ENCODE peak calls at places on chromosomes 2 and 18, in five cellular contexts. F, H, L, Z and X are unnamed samples.

GRCh38 chr2:161576421-161576820 is 47.8 kb upstream of the SLC4A10 start:
- DNase-seq in F (peak; percentile 18), Z (no peak), H (peak; percentile 2), L (no peak), X (no peak)

GRCh38 chr2:29463181-29463900 is 348.1 kb downstream of the CLIP4 start:
- DNase-seq in Z (no peak), F (no peak), H (peak; percentile 58), L (no peak), X (no peak)

GRCh38 chr2:112690853-112691390 is 29.9 kb upstream of the NT5DC4 start:
- DNase-seq in Z (peak; percentile 64), H (peak; percentile 85), F (peak; percentile 75), L (peak; percentile 74), X (no peak)

GRCh38 chr2:241975593-241976284 is 106.2 kb downstream of the RTP5 start:
- DNase-seq in L (no peak), F (no peak), Z (no peak), H (no peak), X (no peak)

GRCh38 chr2:61238221-61238620 is 76.2 kb downstream of the C2orf74 start:
- DNase-seq in Z (no peak), F (no peak), L (no peak), H (no peak), X (no peak)

GRCh38 chr2:46535360-46535759 is 56.0 kb downstream of the TMEM247 start:
- DNase-seq in H (no peak), F (peak; percentile 31), L (no peak), Z (no peak), X (no peak)

GRCh38 chr2:48251437-48252148 is 278.4 kb upstream of the STON1 start:
- DNase-seq in Z (no peak), L (no peak), F (no peak), H (no peak), X (no peak)

GRCh38 chr18:46402396-46402795 is 254.6 kb downstream of the LOXHD1 start:
- DNase-seq in Z (no peak), L (no peak), H (peak; percentile 55), F (no peak), X (no peak)

GRCh38 chr2:134212726-134213125 is 41.1 kb upstream of the MGAT5 start:
- DNase-seq in F (no peak), L (no peak), Z (no peak), H (no peak), X (no peak)

GRCh38 chr2:68889500-68889899 is 18.3 kb upstream of the BMP10 start:
- DNase-seq in Z (no peak), F (no peak), L (no peak), H (no peak), X (no peak)

GRCh38 chr2:232839680-232840079 is 30.4 kb upstream of the SNORC start:
- DNase-seq in F (peak; percentile 80), Z (peak; percentile 74), L (peak; percentile 68), H (no peak), X (peak; percentile 15)

GRCh38 chr2:229416116-229416694 is 145.1 kb upstream of the PID1 start:
- DNase-seq in L (peak; percentile 89), Z (peak; percentile 43), F (peak; percentile 84), H (peak; percentile 98), X (peak; percentile 59)

GRCh38 chr18:50469380-50469781 is 90.5 kb upstream of the MAPK4 start:
- DNase-seq in Z (no peak), L (peak; percentile 76), F (no peak), H (no peak), X (peak; percentile 11)

GRCh38 chr2:100730290-100730868 is 89.6 kb upstream of the NPAS2 start:
- DNase-seq in Z (peak; percentile 77), F (peak; percentile 68), L (peak; percentile 65), H (peak; percentile 83), X (no peak)

GRCh38 chr2:128754246-128754724 is 435.6 kb upstream of the HS6ST1 start:
- DNase-seq in F (peak; percentile 94), L (peak; percentile 72), Z (no peak), H (no peak), X (no peak)

GRCh38 chr18:10353791-10354190 is 100.6 kb upstream of the APCDD1 start:
- DNase-seq in L (no peak), F (no peak), H (peak; percentile 67), Z (no peak), X (no peak)

GRCh38 chr2:20496069-20496468 is 49.2 kb downstream of the RHOB start:
- DNase-seq in H (peak; percentile 90), F (no peak), L (no peak), Z (no peak), X (no peak)

GRCh38 chr2:138086556-138086955 is 122.3 kb downstream of the HNMT start:
- DNase-seq in Z (no peak), F (no peak), H (peak; percentile 23), L (no peak), X (no peak)

GRCh38 chr18:23735021-23735464 is 45.8 kb downstream of the LAMA3 start:
- DNase-seq in L (no peak), H (peak; percentile 48), F (no peak), Z (peak; percentile 35), X (no peak)

GRCh38 chr2:141331127-141331526 is 799.7 kb downstream of the LRP1B start:
- DNase-seq in Z (no peak), F (peak; percentile 82), L (no peak), H (peak; percentile 91), X (no peak)

GRCh38 chr2:202172439-202173191 is 65.8 kb downstream of the SUMO1 start:
- DNase-seq in F (no peak), Z (no peak), L (no peak), H (peak; percentile 27), X (no peak)

GRCh38 chr18:59681521-59682004 is 15.7 kb downstream of the CCBE1 start:
- DNase-seq in H (no peak), F (no peak), L (no peak), Z (no peak), X (no peak)